ENCODE peak calls at places on chromosomes 13 and 19, in seven cellular contexts. U is right atrium auricular region, Y is neural progenitor cell, V is body of pancreas, N is A549, W is upper lobe of left lung, E is Caco-2. Q is an unnamed sample. For H3K4me1, the result is how much of the 10 kb centered on the place peaks cover.

GRCh38 chr19:10105241-10106099 is 692 bp upstream of the PPAN start:
- DNase-seq in U (no peak), Y (no peak), E (no peak), V (no peak), W (no peak), N (no peak), Q (peak)

GRCh38 chr19:46834984-46835383 is 15.7 kb downstream of the AP2S1 start:
- DNase-seq in U (no peak), N (no peak), V (no peak), W (no peak), Y (no peak), E (no peak), Q (no peak)

GRCh38 chr13:108220042-108220441 is 1.9 kb downstream of the ABHD13 start:
- DNase-seq in Y (no peak), N (no peak), W (no peak), E (no peak), U (no peak), V (peak), Q (no peak)

GRCh38 chr13:106109391-106109791 is 426.1 kb downstream of the EFNB2 start:
- DNase-seq in V (no peak), E (no peak), W (no peak), U (no peak), Y (no peak), N (no peak), Q (no peak)

GRCh38 chr19:3743486-3743885 is 18.0 kb downstream of the APBA3 start:
- DNase-seq in U (no peak), E (no peak), Y (no peak), N (no peak), W (no peak), V (no peak), Q (no peak)

GRCh38 chr19:40616941-40617340 is 15.8 kb downstream of the LTBP4 start:
- DNase-seq in E (no peak), V (no peak), U (no peak), Y (no peak), N (no peak), W (peak), Q (no peak)

GRCh38 chr19:2634960-2635359 is 67.5 kb downstream of the GNG7 start:
- DNase-seq in E (no peak), V (no peak), Y (no peak), U (no peak), W (peak), N (no peak), Q (no peak)

GRCh38 chr19:56477429-56478338 is 539 bp upstream of the ZNF667 start:
- DNase-seq in N (no peak), U (peak), V (peak), Y (peak), E (no peak), W (peak), Q (peak)

GRCh38 chr13:50740052-50740741 is 103.3 kb downstream of the DLEU7 start:
- DNase-seq in N (no peak), E (no peak), Y (no peak), V (no peak), W (no peak), U (no peak), Q (no peak)

GRCh38 chr19:45817725-45818301 is 2.7 kb upstream of the RSPH6A start:
- DNase-seq in W (peak), N (no peak), U (no peak), E (no peak), V (no peak), Y (peak), Q (no peak)

GRCh38 chr19:823565-824121 is 1.9 kb upstream of the PLPPR3 start:
- DNase-seq in E (no peak), U (no peak), W (no peak), Y (peak), V (no peak), N (no peak), Q (no peak)

GRCh38 chr13:41603917-41604316 is 146.6 kb downstream of the RGCC start:
- DNase-seq in N (peak), V (peak), U (no peak), Y (no peak), W (no peak), E (no peak), Q (no peak)

GRCh38 chr13:46207828-46208227 is 3.9 kb upstream of the LRRC63 start:
- DNase-seq in Y (peak), W (no peak), N (no peak), V (no peak), U (no peak), E (no peak), Q (no peak)

GRCh38 chr13:98959299-98959698 is 18.6 kb downstream of the DOCK9 start:
- DNase-seq in U (no peak), Y (no peak), W (no peak), V (no peak), E (no peak), N (no peak), Q (no peak)

GRCh38 chr13:109575821-109576220 is 210.6 kb downstream of the IRS2 start:
- DNase-seq in V (no peak), W (no peak), N (no peak), Y (no peak), U (no peak), E (no peak), Q (no peak)

GRCh38 chr13:95603887-95604533 is 40.5 kb downstream of the DZIP1 start:
- DNase-seq in V (peak), E (no peak), U (no peak), W (peak), N (peak), Y (no peak), Q (no peak)

GRCh38 chr13:94462670-94463069 is 16.8 kb downstream of the DCT start:
- DNase-seq in Y (no peak), N (no peak), U (no peak), V (no peak), W (no peak), E (no peak), Q (no peak)

GRCh38 chr19:5990289-5990797 is 12.4 kb upstream of the RANBP3 start:
- DNase-seq in E (no peak), Y (peak), V (no peak), N (peak), W (no peak), U (no peak), Q (no peak)

GRCh38 chr19:18191640-18192062 is 1.4 kb upstream of the MPV17L2 start:
- DNase-seq in U (no peak), N (no peak), E (no peak), W (no peak), Y (no peak), V (no peak), Q (no peak)

GRCh38 chr19:6458695-6459355 is 767 bp downstream of the SLC25A23 start:
- DNase-seq in Y (peak), V (peak), N (no peak), W (no peak), E (peak), U (no peak), Q (no peak)

GRCh38 chr13:25118371-25118770 is 22.4 kb downstream of the PABPC3 start:
- DNase-seq in Y (no peak), V (no peak), W (no peak), N (no peak), U (no peak), E (no peak), Q (no peak)

GRCh38 chr13:110702591-110703526 is 3.1 kb downstream of the CARS2 start:
- DNase-seq in U (no peak), W (no peak), E (no peak), Y (no peak), N (no peak), V (no peak), Q (no peak)

GRCh38 chr13:51154029-51154555 is 43.0 kb upstream of the C13orf42 start:
- DNase-seq in V (no peak), W (no peak), E (no peak), U (no peak), Y (no peak), N (no peak), Q (no peak)

GRCh38 chr19:18279266-18279515 is 2.2 kb downstream of the JUND start:
- DNase-seq in W (no peak), U (no peak), V (no peak), N (no peak), Y (no peak), E (no peak), Q (no peak)

GRCh38 chr19:47444388-47444821 is 25.1 kb upstream of the MEIS3 start:
- DNase-seq in V (no peak), Y (peak), N (no peak), W (peak), U (no peak), E (no peak), Q (no peak)

GRCh38 chr13:110034031-110034430 is 247.6 kb upstream of the IRS2 start:
- DNase-seq in Y (no peak), E (no peak), N (no peak), U (no peak), W (no peak), V (no peak), Q (no peak)

GRCh38 chr13:29964181-29964845 is 113.9 kb upstream of the UBL3 start:
- DNase-seq in E (no peak), V (no peak), Y (no peak), U (no peak), N (no peak), W (no peak), Q (no peak)

GRCh38 chr19:30071871-30072270 is 129.8 kb downstream of the URI1 start:
- DNase-seq in U (no peak), N (no peak), V (no peak), Y (no peak), E (no peak), W (no peak), Q (no peak)

GRCh38 chr13:111852701-111853100 is 214.2 kb upstream of the SOX1 start:
- DNase-seq in N (no peak), W (no peak), U (peak), V (no peak), Y (no peak), E (no peak), Q (no peak)

GRCh38 chr13:54934121-54934520 is 1905.5 kb downstream of the OLFM4 start:
- DNase-seq in W (no peak), E (no peak), U (no peak), N (no peak), Y (no peak), V (no peak), Q (no peak)
- TF ChIP-seq CTCF in W (no peak), E (no peak), U (no peak), N (no peak), Y (no peak), V (no peak), Q (no peak)

GRCh38 chr13:39417131-39417530 is 185.9 kb downstream of the LHFPL6 start:
- DNase-seq in N (no peak), W (no peak), U (no peak), Y (peak), E (no peak), V (no peak), Q (no peak)

GRCh38 chr13:39418424-39418823 is 184.6 kb downstream of the LHFPL6 start:
- DNase-seq in E (no peak), Y (no peak), N (no peak), U (no peak), W (no peak), V (no peak), Q (no peak)

GRCh38 chr13:39419068-39419467 is 183.9 kb downstream of the LHFPL6 start:
- DNase-seq in Y (no peak), N (no peak), U (no peak), V (no peak), W (no peak), E (no peak), Q (no peak)

GRCh38 chr13:39417643-39418042 is 185.3 kb downstream of the LHFPL6 start:
- DNase-seq in N (no peak), E (no peak), V (no peak), Y (peak), U (no peak), W (peak), Q (no peak)

GRCh38 chr13:39419866-39420265 is 183.1 kb downstream of the LHFPL6 start:
- DNase-seq in E (no peak), U (no peak), W (no peak), Y (peak), V (no peak), N (no peak), Q (no peak)
- H3K4me1 ChIP-seq in E (under half), U (under half), W (under half), Y (under half), V (under half), N (under half), Q (under half)

GRCh38 chr19:33688657-33688992 is 66.9 kb downstream of the CHST8 start:
- DNase-seq in Y (no peak), N (no peak), W (peak), U (no peak), V (no peak), E (no peak), Q (no peak)
- TF ChIP-seq CTCF in Y (no peak), N (no peak), W (no peak), U (no peak), V (no peak), E (no peak), Q (no peak)

GRCh38 chr19:33704271-33704670 is 82.5 kb downstream of the CHST8 start:
- DNase-seq in W (peak), V (no peak), Y (no peak), N (no peak), U (no peak), E (no peak), Q (no peak)

GRCh38 chr19:33703438-33703750 is 81.6 kb downstream of the CHST8 start:
- DNase-seq in W (peak), Y (no peak), N (no peak), V (no peak), U (no peak), E (no peak), Q (no peak)

GRCh38 chr19:33705090-33705847 is 83.5 kb downstream of the CHST8 start:
- DNase-seq in U (no peak), V (no peak), Y (peak), E (no peak), W (peak), N (no peak), Q (no peak)

GRCh38 chr19:33703821-33704220 is 82.1 kb downstream of the CHST8 start:
- DNase-seq in E (no peak), V (no peak), Y (no peak), N (no peak), U (no peak), W (no peak), Q (no peak)

DNA sequence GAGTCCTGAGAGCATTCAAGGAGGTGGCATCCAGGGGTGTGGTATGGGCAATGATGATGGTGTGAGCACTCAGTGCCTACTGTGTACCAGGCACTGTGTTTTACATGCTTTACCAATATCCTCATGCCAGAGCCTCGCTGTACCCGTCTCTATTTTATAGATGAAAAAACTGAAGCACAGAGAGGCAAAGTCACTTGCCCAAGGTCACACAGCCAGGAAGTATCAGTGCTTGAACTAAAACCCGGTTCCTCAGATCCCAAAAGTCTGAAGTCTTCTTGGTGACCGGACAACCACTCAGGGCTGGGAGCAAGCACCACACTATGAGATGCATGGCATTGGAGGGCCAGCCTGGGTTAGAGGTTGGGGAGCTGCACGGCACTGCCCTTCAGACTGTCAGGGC is 84.1 kb downstream of the CHST8 start:
- DNase-seq in U (no peak), Y (no peak), W (no peak), E (no peak), V (no peak), N (no peak), Q (no peak)
- H3K4me1 ChIP-seq in U (under half), Y (under half), W (under half), E (under half), V (under half), N (under half), Q (under half)

GRCh38 chr13:37645181-37645580 is 46.6 kb upstream of the POSTN start:
- DNase-seq in V (no peak), E (no peak), W (no peak), U (no peak), Y (peak), N (no peak), Q (no peak)

GRCh38 chr13:37636701-37637100 is 38.1 kb upstream of the POSTN start:
- DNase-seq in U (no peak), W (no peak), Y (no peak), N (no peak), V (no peak), E (no peak), Q (no peak)

GRCh38 chr13:37642201-37642600 is 43.6 kb upstream of the POSTN start:
- DNase-seq in U (no peak), E (no peak), W (no peak), N (no peak), V (no peak), Y (no peak), Q (no peak)

DNA sequence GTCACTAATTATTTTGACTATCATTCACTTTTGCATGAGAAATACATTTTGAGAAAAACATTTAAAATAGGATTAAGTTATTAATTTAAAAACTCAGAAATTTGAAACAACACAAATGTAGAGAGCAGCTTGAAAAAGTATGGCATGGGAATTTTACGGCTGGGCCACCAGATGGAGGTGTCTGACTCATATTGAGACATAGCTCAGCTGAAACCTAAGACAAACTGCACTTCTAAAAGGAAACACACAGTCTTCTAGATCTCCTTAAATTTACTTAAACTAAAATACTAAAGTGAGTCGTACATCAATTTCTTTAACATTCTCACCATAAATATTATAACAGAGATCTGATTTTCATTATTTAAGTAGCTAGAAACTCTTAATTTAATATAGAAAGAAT is 41.9 kb upstream of the POSTN start:
- DNase-seq in Y (peak), W (no peak), N (peak), U (no peak), V (no peak), E (no peak), Q (no peak)
- TF ChIP-seq CTCF in Y (peak), W (no peak), N (peak), U (peak), V (peak), E (peak), Q (no peak)

Q was measured in CD8-positive, alpha-beta T cell.